ENCODE peak calls at places on chromosomes 5 and 9, in ten cellular contexts. F, U, Z, L, K, N, G, V, C and A are unnamed samples.

GRCh38 chr5:120936652-120937051 is 472.6 kb downstream of the PRR16 start:
- DNase-seq in K (no peak), V (no peak), N (no peak), G (no peak), Z (no peak), F (no peak), L (no peak), C (no peak), U (no peak), A (no peak)

GRCh38 chr9:3751125-3751758 is 225.4 kb upstream of the RFX3 start:
- DNase-seq in U (no peak), N (no peak), F (no peak), G (peak), L (no peak), Z (no peak), C (no peak), K (peak), V (no peak), A (no peak)

GRCh38 chr5:123721721-123722276 is 209.8 kb downstream of the CSNK1G3 start:
- DNase-seq in C (no peak), V (no peak), G (no peak), L (no peak), Z (no peak), N (no peak), K (no peak), U (no peak), F (no peak), A (no peak)

GRCh38 chr5:10675177-10675700 is 85.8 kb downstream of the DAP start:
- DNase-seq in F (no peak), K (no peak), C (no peak), Z (no peak), V (no peak), U (no peak), L (no peak), N (no peak), G (no peak), A (no peak)

GRCh38 chr5:122183098-122183794 is 53.9 kb downstream of the ZNF474 start:
- DNase-seq in V (peak), G (peak), L (no peak), K (peak), F (peak), N (peak), C (peak), Z (no peak), U (no peak), A (peak)

GRCh38 chr5:140189977-140190867 is 15.2 kb downstream of the CYSTM1 start:
- DNase-seq in L (no peak), V (no peak), N (no peak), Z (no peak), K (peak), F (no peak), U (no peak), G (peak), C (no peak), A (no peak)

GRCh38 chr9:126652140-126652558 is 38.4 kb downstream of the LMX1B start:
- DNase-seq in F (peak), G (no peak), Z (no peak), V (no peak), C (peak), L (no peak), U (no peak), K (no peak), N (no peak), A (no peak)

GRCh38 chr9:87596862-87597261 is 99.2 kb downstream of the DAPK1 start:
- DNase-seq in K (no peak), G (peak), L (no peak), U (no peak), F (no peak), V (peak), C (peak), Z (no peak), N (peak), A (peak)

GRCh38 chr5:32173394-32174010 is 617 bp downstream of the GOLPH3 start:
- DNase-seq in V (peak), K (peak), Z (no peak), C (peak), U (peak), L (no peak), F (peak), G (peak), N (peak), A (peak)

GRCh38 chr5:149581192-149581861 is at the start of gene ARHGEF37:
- DNase-seq in F (peak), V (peak), U (peak), Z (no peak), N (peak), G (peak), L (peak), K (no peak), C (peak), A (peak)

GRCh38 chr9:35002623-35003022 is 13.1 kb downstream of the DNAJB5 start:
- DNase-seq in K (no peak), Z (no peak), G (no peak), C (no peak), N (no peak), L (no peak), V (no peak), U (no peak), F (no peak), A (no peak)

GRCh38 chr9:32248189-32248712 is 136.2 kb upstream of the ACO1 start:
- DNase-seq in Z (no peak), N (no peak), V (no peak), C (no peak), F (no peak), U (no peak), G (no peak), L (no peak), K (no peak), A (no peak)

GRCh38 chr9:113622600-113623400 is 159.3 kb downstream of the RGS3 start:
- DNase-seq in V (no peak), Z (no peak), C (no peak), L (no peak), N (peak), F (peak), U (no peak), K (peak), G (peak), A (no peak)

GRCh38 chr9:135448570-135449180 is 30.9 kb upstream of the PPP1R26 start:
- DNase-seq in V (no peak), U (no peak), F (no peak), G (no peak), K (no peak), Z (no peak), C (no peak), L (no peak), N (no peak), A (no peak)

GRCh38 chr5:175796536-175797499 is 74.6 kb upstream of the CPLX2 start:
- DNase-seq in U (peak), F (peak), C (peak), N (peak), G (peak), V (peak), L (peak), K (peak), Z (no peak), A (peak)

GRCh38 chr5:151570058-151570457 is 21.1 kb downstream of the FAT2 start:
- DNase-seq in U (no peak), K (no peak), F (no peak), Z (no peak), L (no peak), N (no peak), C (no peak), V (no peak), G (no peak), A (no peak)

GRCh38 chr5:10542151-10542550 is 21.7 kb upstream of the ANKRD33B start:
- DNase-seq in N (no peak), L (no peak), K (no peak), Z (no peak), V (no peak), U (no peak), C (no peak), F (no peak), G (no peak), A (no peak)

GRCh38 chr5:6772886-6773285 is 59.7 kb downstream of the TENT4A start:
- DNase-seq in L (no peak), F (no peak), K (peak), U (no peak), Z (no peak), V (no peak), G (no peak), N (no peak), C (no peak), A (no peak)

GRCh38 chr9:38621434-38622082 is 1.2 kb upstream of the ANKRD18A start:
- DNase-seq in U (peak), Z (no peak), V (no peak), L (peak), F (peak), G (peak), N (no peak), K (no peak), C (peak), A (no peak)

GRCh38 chr5:132941331-132941730 is 22.1 kb downstream of the AFF4 start:
- DNase-seq in L (no peak), Z (no peak), G (no peak), C (no peak), F (no peak), V (no peak), U (no peak), K (no peak), N (no peak), A (no peak)

GRCh38 chr9:127780126-127780885 is 1.8 kb upstream of the SH2D3C start:
- DNase-seq in C (no peak), N (no peak), L (no peak), Z (no peak), G (no peak), K (no peak), U (no peak), F (no peak), V (no peak), A (no peak)

GRCh38 chr9:107465467-107466451 is 23.8 kb downstream of the KLF4 start:
- DNase-seq in V (peak), G (peak), F (no peak), Z (no peak), C (peak), L (peak), U (no peak), K (no peak), N (peak), A (peak)

GRCh38 chr5:76414788-76415187 is 11.7 kb downstream of the IQGAP2 start:
- DNase-seq in Z (no peak), G (no peak), L (no peak), K (no peak), N (no peak), C (no peak), U (no peak), F (no peak), V (no peak), A (no peak)